ENCODE peak calls at places on chromosomes 2 and 18, in seven cellular contexts. X is NB4; J is NCI-H1694 treated with DMSO at 0.1 percent for 48 hours; O is activated naive CD8-positive, alpha-beta T cell treated with anti-CD3 and anti-CD28 coated beads, Interleukin-2, amount 10 ng/mL, durations not matched to agents 7 days and 5 days; R is mesendoderm; F is left colon; M is activated naive CD4-positive, alpha-beta T cell treated with Interleukin-2 at 50 U/mL for 16 hours. V is an unnamed sample.

GRCh38 chr2:12861344-12861942 is 144.7 kb downstream of the TRIB2 start:
- DNase-seq in X (peak), J (no peak), M (no peak), R (no peak), O (peak), F (no peak), V (no peak)

GRCh38 chr2:55763721-55764120 is 70.1 kb upstream of the PNPT1 start:
- DNase-seq in M (no peak), R (no peak), J (no peak), F (no peak), X (no peak), O (no peak), V (no peak)

GRCh38 chr2:216678813-216679657 is 16.3 kb downstream of the IGFBP5 start:
- DNase-seq in M (no peak), J (no peak), F (no peak), X (no peak), R (no peak), O (no peak), V (no peak)

GRCh38 chr18:36415606-36416005 is 118.1 kb downstream of the FHOD3 start:
- DNase-seq in O (no peak), F (no peak), J (no peak), X (no peak), M (no peak), R (no peak), V (no peak)

GRCh38 chr2:67036446-67036845 is 360.7 kb upstream of the ETAA1 start:
- DNase-seq in X (no peak), M (no peak), J (no peak), R (no peak), O (no peak), F (no peak), V (no peak)

GRCh38 chr2:107215764-107216398 is 329.9 kb upstream of the ST6GAL2 start:
- DNase-seq in O (no peak), R (no peak), M (no peak), X (no peak), J (no peak), F (no peak), V (no peak)

GRCh38 chr18:79690586-79691482 is 11.2 kb downstream of the CTDP1 start:
- DNase-seq in X (peak), F (no peak), J (no peak), M (no peak), O (no peak), R (no peak), V (no peak)

GRCh38 chr2:206611736-206612135 is 30.6 kb upstream of the FAM237A start:
- DNase-seq in F (no peak), X (no peak), M (no peak), R (peak), J (no peak), O (no peak), V (no peak)

GRCh38 chr2:71799013-71799575 is 345.7 kb downstream of the DYSF start:
- DNase-seq in J (no peak), O (no peak), F (no peak), X (no peak), R (no peak), M (no peak), V (no peak)

GRCh38 chr2:12448846-12449480 is 267.8 kb upstream of the TRIB2 start:
- DNase-seq in M (no peak), J (no peak), F (no peak), X (peak), O (no peak), R (no peak), V (no peak)

GRCh38 chr2:44934024-44934423 is 7.5 kb upstream of the SIX3 start:
- DNase-seq in J (no peak), X (peak), O (no peak), R (peak), F (no peak), M (no peak), V (no peak)

GRCh38 chr2:237726401-237726830 is 72.2 kb upstream of the RBM44 start:
- DNase-seq in X (no peak), O (no peak), R (no peak), J (peak), F (no peak), M (no peak), V (peak)

GRCh38 chr18:3594760-3595241 is 144.8 kb downstream of the TGIF1 start:
- DNase-seq in R (peak), J (no peak), F (no peak), M (no peak), O (no peak), X (peak), V (no peak)

GRCh38 chr2:114442545-114442944 is at the start of gene DPP10:
- DNase-seq in F (peak), O (peak), J (no peak), M (no peak), X (peak), R (peak), V (no peak)

GRCh38 chr18:77191241-77191751 is 58.4 kb upstream of the GALR1 start:
- DNase-seq in J (no peak), R (no peak), F (no peak), O (no peak), X (no peak), M (no peak), V (peak)

GRCh38 chr2:146392191-146392590 is 1452.6 kb upstream of the ACVR2A start:
- DNase-seq in O (no peak), X (peak), F (no peak), R (no peak), M (no peak), J (no peak), V (no peak)

V was measured in NCI-H524.